ENCODE peak calls at places on chromosomes 4 and X, in ten cellular contexts. One of them, this sample, is unnamed.

GRCh38 chrX:134794692-134795091 is 136.4 kb upstream of the PLAC1 start:
- DNase-seq in cardiac fibroblast: no peak
- DNase-seq in cardiac muscle cell: no peak
- DNase-seq in astrocyte of the spinal cord: no peak
- DNase-seq in IMR-90: peak; percentile 22
- DNase-seq in fibroblast of lung: no peak
- DNase-seq in mucosa of descending colon: no peak
- DNase-seq in Peyer's patch: no peak
- DNase-seq in HCT116: no peak
- DNase-seq in HFF-Myc: no peak
- DNase-seq in this sample: no peak

GRCh38 chr4:156223985-156224384 is 270.3 kb upstream of the CTSO start:
- DNase-seq in cardiac fibroblast: no peak
- DNase-seq in cardiac muscle cell: no peak
- DNase-seq in astrocyte of the spinal cord: no peak
- DNase-seq in IMR-90: no peak
- DNase-seq in fibroblast of lung: no peak
- DNase-seq in mucosa of descending colon: no peak
- DNase-seq in Peyer's patch: no peak
- DNase-seq in HCT116: no peak
- DNase-seq in HFF-Myc: no peak
- DNase-seq in this sample: no peak

GRCh38 chr4:78749258-78749971 is 26.7 kb upstream of the BMP2K start:
- DNase-seq in cardiac fibroblast: peak; percentile 39
- DNase-seq in cardiac muscle cell: peak; percentile 36
- DNase-seq in astrocyte of the spinal cord: peak; percentile 5
- DNase-seq in IMR-90: no peak
- DNase-seq in fibroblast of lung: no peak
- DNase-seq in mucosa of descending colon: no peak
- DNase-seq in Peyer's patch: no peak
- DNase-seq in HCT116: no peak
- DNase-seq in HFF-Myc: no peak
- DNase-seq in this sample: peak; percentile 45

GRCh38 chr4:142095886-142096605 is 459.7 kb downstream of the IL15 start:
- DNase-seq in cardiac fibroblast: peak; percentile 93
- DNase-seq in cardiac muscle cell: peak; percentile 91
- DNase-seq in astrocyte of the spinal cord: peak; percentile 94
- DNase-seq in IMR-90: peak; percentile 96
- DNase-seq in fibroblast of lung: peak; percentile 95
- DNase-seq in mucosa of descending colon: no peak
- DNase-seq in Peyer's patch: no peak
- DNase-seq in HCT116: peak; percentile 90
- DNase-seq in HFF-Myc: peak; percentile 83
- DNase-seq in this sample: peak; percentile 98

GRCh38 chrX:12360991-12361598 is 222.8 kb downstream of the FRMPD4 start:
- DNase-seq in cardiac fibroblast: peak; percentile 26
- DNase-seq in cardiac muscle cell: peak; percentile 14
- DNase-seq in astrocyte of the spinal cord: peak; percentile 15
- DNase-seq in IMR-90: peak; percentile 49
- DNase-seq in fibroblast of lung: peak; percentile 53
- DNase-seq in mucosa of descending colon: no peak
- DNase-seq in Peyer's patch: no peak
- DNase-seq in HCT116: no peak
- DNase-seq in HFF-Myc: no peak
- DNase-seq in this sample: peak; percentile 69

GRCh38 chr4:180054291-180054690 is 2188.9 kb upstream of the TENM3 start:
- DNase-seq in cardiac fibroblast: no peak
- DNase-seq in cardiac muscle cell: no peak
- DNase-seq in astrocyte of the spinal cord: no peak
- DNase-seq in IMR-90: no peak
- DNase-seq in fibroblast of lung: no peak
- DNase-seq in mucosa of descending colon: no peak
- DNase-seq in Peyer's patch: no peak
- DNase-seq in HCT116: no peak
- DNase-seq in HFF-Myc: no peak
- DNase-seq in this sample: no peak

GRCh38 chrX:48468247-48468671 is 1.8 kb downstream of the SLC38A5 start:
- DNase-seq in cardiac fibroblast: no peak
- DNase-seq in cardiac muscle cell: no peak
- DNase-seq in astrocyte of the spinal cord: no peak
- DNase-seq in IMR-90: no peak
- DNase-seq in fibroblast of lung: no peak
- DNase-seq in mucosa of descending colon: peak; percentile 68
- DNase-seq in Peyer's patch: peak; percentile 60
- DNase-seq in HCT116: no peak
- DNase-seq in HFF-Myc: no peak
- DNase-seq in this sample: no peak

GRCh38 chr4:141246683-141247429 is 26.2 kb downstream of the ZNF330 start:
- DNase-seq in cardiac fibroblast: no peak
- DNase-seq in cardiac muscle cell: no peak
- DNase-seq in astrocyte of the spinal cord: peak; percentile 3
- DNase-seq in IMR-90: peak; percentile 31
- DNase-seq in fibroblast of lung: no peak
- DNase-seq in mucosa of descending colon: no peak
- DNase-seq in Peyer's patch: no peak
- DNase-seq in HCT116: no peak
- DNase-seq in HFF-Myc: no peak
- DNase-seq in this sample: peak; percentile 14

GRCh38 chrX:103637604-103638338 is 9.0 kb downstream of the TCEAL1 start:
- DNase-seq in cardiac fibroblast: no peak
- DNase-seq in cardiac muscle cell: no peak
- DNase-seq in astrocyte of the spinal cord: peak; percentile 67
- DNase-seq in IMR-90: peak; percentile 45
- DNase-seq in fibroblast of lung: no peak
- DNase-seq in mucosa of descending colon: no peak
- DNase-seq in Peyer's patch: no peak
- DNase-seq in HCT116: peak; percentile 55
- DNase-seq in HFF-Myc: no peak
- DNase-seq in this sample: no peak

GRCh38 chr4:62320612-62321011 is 1120.5 kb downstream of the ADGRL3 start:
- DNase-seq in cardiac fibroblast: no peak
- DNase-seq in cardiac muscle cell: no peak
- DNase-seq in astrocyte of the spinal cord: no peak
- DNase-seq in IMR-90: no peak
- DNase-seq in fibroblast of lung: no peak
- DNase-seq in mucosa of descending colon: no peak
- DNase-seq in Peyer's patch: no peak
- DNase-seq in HCT116: no peak
- DNase-seq in HFF-Myc: no peak
- DNase-seq in this sample: no peak

GRCh38 chr4:145709843-145710242 is 29.9 kb downstream of the C4orf51 start:
- DNase-seq in cardiac fibroblast: no peak
- DNase-seq in cardiac muscle cell: peak; percentile 75
- DNase-seq in astrocyte of the spinal cord: peak; percentile 87
- DNase-seq in IMR-90: peak; percentile 98
- DNase-seq in fibroblast of lung: peak; percentile 86
- DNase-seq in mucosa of descending colon: no peak
- DNase-seq in Peyer's patch: no peak
- DNase-seq in HCT116: no peak
- DNase-seq in HFF-Myc: peak; percentile 87
- DNase-seq in this sample: peak; percentile 88

GRCh38 chr4:26226978-26227377 is 93.8 kb upstream of the RBPJ start:
- DNase-seq in cardiac fibroblast: no peak
- DNase-seq in cardiac muscle cell: no peak
- DNase-seq in astrocyte of the spinal cord: no peak
- DNase-seq in IMR-90: no peak
- DNase-seq in fibroblast of lung: no peak
- DNase-seq in mucosa of descending colon: no peak
- DNase-seq in Peyer's patch: no peak
- DNase-seq in HCT116: no peak
- DNase-seq in HFF-Myc: no peak
- DNase-seq in this sample: no peak

GRCh38 chr4:22369901-22370562 is 145.8 kb downstream of the ADGRA3 start:
- DNase-seq in cardiac fibroblast: no peak
- DNase-seq in cardiac muscle cell: no peak
- DNase-seq in astrocyte of the spinal cord: no peak
- DNase-seq in IMR-90: no peak
- DNase-seq in fibroblast of lung: no peak
- DNase-seq in mucosa of descending colon: no peak
- DNase-seq in Peyer's patch: no peak
- DNase-seq in HCT116: no peak
- DNase-seq in HFF-Myc: no peak
- DNase-seq in this sample: no peak

GRCh38 chr4:184514121-184514988 is 40.0 kb upstream of the IRF2 start:
- DNase-seq in cardiac fibroblast: peak; percentile 89
- DNase-seq in cardiac muscle cell: peak; percentile 91
- DNase-seq in astrocyte of the spinal cord: peak; percentile 86
- DNase-seq in IMR-90: peak; percentile 95
- DNase-seq in fibroblast of lung: peak; percentile 95
- DNase-seq in mucosa of descending colon: no peak
- DNase-seq in Peyer's patch: peak; percentile 73
- DNase-seq in HCT116: no peak
- DNase-seq in HFF-Myc: peak; percentile 31
- DNase-seq in this sample: peak; percentile 80

GRCh38 chrX:132063862-132064261 is 40.8 kb downstream of the STK26 start:
- DNase-seq in cardiac fibroblast: no peak
- DNase-seq in cardiac muscle cell: no peak
- DNase-seq in astrocyte of the spinal cord: no peak
- DNase-seq in IMR-90: no peak
- DNase-seq in fibroblast of lung: no peak
- DNase-seq in mucosa of descending colon: no peak
- DNase-seq in Peyer's patch: no peak
- DNase-seq in HCT116: no peak
- DNase-seq in HFF-Myc: no peak
- DNase-seq in this sample: no peak

GRCh38 chr4:113633467-113633866 is 128.1 kb downstream of the CAMK2D start:
- DNase-seq in cardiac fibroblast: no peak
- DNase-seq in cardiac muscle cell: no peak
- DNase-seq in astrocyte of the spinal cord: no peak
- DNase-seq in IMR-90: no peak
- DNase-seq in fibroblast of lung: no peak
- DNase-seq in mucosa of descending colon: no peak
- DNase-seq in Peyer's patch: no peak
- DNase-seq in HCT116: no peak
- DNase-seq in HFF-Myc: no peak
- DNase-seq in this sample: no peak

GRCh38 chrX:16797358-16797757 is 11.1 kb downstream of the TXLNG start:
- DNase-seq in cardiac fibroblast: peak; percentile 63
- DNase-seq in cardiac muscle cell: peak; percentile 31
- DNase-seq in astrocyte of the spinal cord: peak; percentile 14
- DNase-seq in IMR-90: peak; percentile 57
- DNase-seq in fibroblast of lung: peak; percentile 62
- DNase-seq in mucosa of descending colon: no peak
- DNase-seq in Peyer's patch: no peak
- DNase-seq in HCT116: no peak
- DNase-seq in HFF-Myc: no peak
- DNase-seq in this sample: peak; percentile 79

GRCh38 chr4:54367059-54367458 is 138.0 kb downstream of the PDGFRA start:
- DNase-seq in cardiac fibroblast: no peak
- DNase-seq in cardiac muscle cell: no peak
- DNase-seq in astrocyte of the spinal cord: no peak
- DNase-seq in IMR-90: no peak
- DNase-seq in fibroblast of lung: no peak
- DNase-seq in mucosa of descending colon: no peak
- DNase-seq in Peyer's patch: no peak
- DNase-seq in HCT116: no peak
- DNase-seq in HFF-Myc: no peak
- DNase-seq in this sample: no peak

GRCh38 chrX:45515262-45516215 is 314.9 kb upstream of the DIPK2B start:
- DNase-seq in cardiac fibroblast: peak; percentile 90
- DNase-seq in cardiac muscle cell: peak; percentile 87
- DNase-seq in astrocyte of the spinal cord: peak; percentile 84
- DNase-seq in IMR-90: peak; percentile 92
- DNase-seq in fibroblast of lung: peak; percentile 95
- DNase-seq in mucosa of descending colon: peak; percentile 38
- DNase-seq in Peyer's patch: peak; percentile 71
- DNase-seq in HCT116: peak; percentile 62
- DNase-seq in HFF-Myc: peak; percentile 77
- DNase-seq in this sample: peak; percentile 91
- TF ChIP-seq CTCF in cardiac fibroblast: peak; percentile 62
- TF ChIP-seq CTCF in cardiac muscle cell: peak; percentile 67
- TF ChIP-seq CTCF in astrocyte of the spinal cord: peak; percentile 71
- TF ChIP-seq CTCF in IMR-90: peak; percentile 74
- TF ChIP-seq CTCF in fibroblast of lung: peak; percentile 54
- TF ChIP-seq CTCF in mucosa of descending colon: no peak
- TF ChIP-seq CTCF in Peyer's patch: peak; percentile 71
- TF ChIP-seq CTCF in HCT116: no peak
- TF ChIP-seq CTCF in HFF-Myc: peak; percentile 66
- TF ChIP-seq CTCF in this sample: peak; percentile 77

DNA sequence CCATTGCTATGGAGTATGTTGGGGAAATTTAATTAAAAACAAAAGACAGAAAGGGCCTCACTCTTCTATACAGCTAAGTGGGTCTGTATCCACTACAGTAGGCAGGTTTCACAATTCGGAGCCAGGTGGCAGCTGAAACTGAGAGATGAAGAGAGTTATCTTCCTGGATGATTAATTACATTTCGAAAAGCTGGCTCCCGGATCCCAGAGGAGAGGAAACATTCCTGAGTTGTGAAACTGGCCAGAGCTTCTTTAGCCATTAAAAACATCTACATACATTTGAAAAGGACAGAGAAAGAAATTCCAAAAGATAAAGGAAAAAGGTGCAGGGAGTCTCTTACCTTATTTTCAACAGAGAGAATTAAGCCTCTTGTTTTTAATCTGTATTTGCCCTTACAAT is 15.5 kb upstream of the PDZD4 start:
- DNase-seq in cardiac fibroblast: peak; percentile 3
- DNase-seq in cardiac muscle cell: peak; percentile 11
- DNase-seq in astrocyte of the spinal cord: no peak
- DNase-seq in IMR-90: no peak
- DNase-seq in fibroblast of lung: no peak
- DNase-seq in mucosa of descending colon: no peak
- DNase-seq in Peyer's patch: no peak
- DNase-seq in HCT116: no peak
- DNase-seq in HFF-Myc: no peak
- DNase-seq in this sample: peak; percentile 1
- H3K4me3 ChIP-seq in cardiac fibroblast: no peak overlapping the region
- H3K4me3 ChIP-seq in cardiac muscle cell: no peak overlapping the region
- H3K4me3 ChIP-seq in astrocyte of the spinal cord: no peak overlapping the region
- H3K4me3 ChIP-seq in IMR-90: no peak overlapping the region
- H3K4me3 ChIP-seq in fibroblast of lung: no peak overlapping the region
- H3K4me3 ChIP-seq in mucosa of descending colon: no peak overlapping the region
- H3K4me3 ChIP-seq in Peyer's patch: no peak overlapping the region
- H3K4me3 ChIP-seq in HCT116: no peak overlapping the region
- H3K4me3 ChIP-seq in HFF-Myc: no peak overlapping the region
- H3K4me3 ChIP-seq in this sample: no peak overlapping the region

DNA sequence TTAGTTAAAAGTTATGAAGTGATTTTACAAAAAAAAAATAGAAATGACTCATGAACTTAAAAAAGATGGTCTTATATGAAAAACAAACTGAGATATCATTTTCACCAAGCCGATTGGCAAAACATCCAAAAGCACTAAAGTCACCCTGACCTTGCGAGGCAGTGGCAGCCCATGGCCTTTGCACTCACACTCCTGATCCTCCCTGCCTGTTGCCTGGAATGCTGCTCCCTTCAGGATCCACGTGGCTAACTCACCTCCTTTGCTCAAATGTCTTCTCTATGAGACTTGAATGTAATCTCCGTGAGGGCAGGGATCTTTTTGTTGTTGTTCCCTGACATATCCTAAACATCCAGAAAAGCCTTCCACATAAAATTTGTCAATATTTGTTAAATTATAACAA is 106.4 kb downstream of the RAPGEF2 start:
- DNase-seq in cardiac fibroblast: no peak
- DNase-seq in cardiac muscle cell: no peak
- DNase-seq in astrocyte of the spinal cord: no peak
- DNase-seq in IMR-90: no peak
- DNase-seq in fibroblast of lung: no peak
- DNase-seq in mucosa of descending colon: no peak
- DNase-seq in Peyer's patch: no peak
- DNase-seq in HCT116: no peak
- DNase-seq in HFF-Myc: no peak
- DNase-seq in this sample: no peak
- TF ChIP-seq CTCF in cardiac fibroblast: no peak
- TF ChIP-seq CTCF in cardiac muscle cell: no peak
- TF ChIP-seq CTCF in astrocyte of the spinal cord: no peak
- TF ChIP-seq CTCF in IMR-90: no peak
- TF ChIP-seq CTCF in fibroblast of lung: no peak
- TF ChIP-seq CTCF in mucosa of descending colon: no peak
- TF ChIP-seq CTCF in Peyer's patch: no peak
- TF ChIP-seq CTCF in HCT116: no peak
- TF ChIP-seq CTCF in HFF-Myc: no peak
- TF ChIP-seq CTCF in this sample: no peak

GRCh38 chr4:153143527-153144348 is 60.5 kb upstream of the TRIM2 start:
- DNase-seq in cardiac fibroblast: peak; percentile 33
- DNase-seq in cardiac muscle cell: peak; percentile 47
- DNase-seq in astrocyte of the spinal cord: peak; percentile 74
- DNase-seq in IMR-90: peak; percentile 65
- DNase-seq in fibroblast of lung: peak; percentile 80
- DNase-seq in mucosa of descending colon: peak; percentile 47
- DNase-seq in Peyer's patch: peak; percentile 56
- DNase-seq in HCT116: peak; percentile 51
- DNase-seq in HFF-Myc: peak; percentile 93
- DNase-seq in this sample: peak; percentile 75
- H3K4me3 ChIP-seq in cardiac fibroblast: no peak overlapping the region
- H3K4me3 ChIP-seq in cardiac muscle cell: no peak overlapping the region
- H3K4me3 ChIP-seq in astrocyte of the spinal cord: no peak overlapping the region
- H3K4me3 ChIP-seq in IMR-90: no peak overlapping the region
- H3K4me3 ChIP-seq in fibroblast of lung: no peak overlapping the region
- H3K4me3 ChIP-seq in mucosa of descending colon: no peak overlapping the region
- H3K4me3 ChIP-seq in Peyer's patch: no peak overlapping the region
- H3K4me3 ChIP-seq in HCT116: no peak overlapping the region
- H3K4me3 ChIP-seq in HFF-Myc: no peak overlapping the region
- H3K4me3 ChIP-seq in this sample: no peak overlapping the region